ENCODE peak calls at places on chromosomes 13 and 19, in nine cellular contexts. D is fibroblast of lung, F is mammary epithelial cell, J is PC-3, B is IMR-90, V is PC-9, X is GM23338, R is OCI-LY7, H is neural progenitor cell. N is an unnamed sample. For H4K20me1, the result is how much of the 10 kb centered on the place peaks cover.

GRCh38 chr19:11208526-11209471 is 11.5 kb upstream of the KANK2 start:
- DNase-seq in D (no peak), F (no peak), J (no peak), B (no peak), V (no peak), X (no peak), R (no peak), H (no peak), N (no peak)

GRCh38 chr13:68047889-68048288 is 817.8 kb upstream of the PCDH9 start:
- DNase-seq in D (no peak), F (peak), J (peak), B (no peak), V (peak), X (peak), R (no peak), H (peak), N (no peak)

GRCh38 chr13:40585911-40586471 is 80.5 kb downstream of the FOXO1 start:
- DNase-seq in D (peak), F (peak), J (peak), B (no peak), V (peak), X (peak), R (no peak), H (no peak), N (no peak)

GRCh38 chr13:34372581-34372980 is 554.6 kb downstream of the RFC3 start:
- DNase-seq in D (no peak), F (peak), J (peak), B (no peak), V (no peak), X (peak), R (no peak), H (no peak), N (peak)

GRCh38 chr13:88857256-88857655 is 1186.1 kb downstream of the SLITRK5 start:
- DNase-seq in D (peak), F (no peak), J (no peak), B (no peak), V (no peak), X (no peak), R (no peak), H (no peak), N (no peak)

GRCh38 chr13:59247166-59247565 is 916.6 kb downstream of the DIAPH3 start:
- DNase-seq in D (no peak), F (no peak), J (no peak), B (no peak), V (no peak), X (no peak), R (no peak), H (no peak), N (no peak)

GRCh38 chr19:42201489-42202289 is 15.8 kb downstream of the DEDD2 start:
- DNase-seq in D (no peak), F (no peak), J (no peak), B (no peak), V (no peak), X (no peak), R (peak), H (no peak), N (no peak)

GRCh38 chr13:85091835-85092234 is 707.4 kb downstream of the SLITRK6 start:
- DNase-seq in D (no peak), F (no peak), J (no peak), B (no peak), V (no peak), X (no peak), R (no peak), H (no peak), N (peak)

GRCh38 chr13:47933688-47934011 is 67.4 kb downstream of the SUCLA2 start:
- DNase-seq in D (peak), F (peak), J (peak), B (peak), V (no peak), X (no peak), R (no peak), H (no peak), N (peak)

GRCh38 chr19:5089283-5089682 is 120.4 kb downstream of the KDM4B start:
- DNase-seq in D (no peak), F (no peak), J (no peak), B (no peak), V (no peak), X (no peak), R (no peak), H (no peak), N (no peak)

GRCh38 chr13:83827338-83827737 is 54.9 kb downstream of the SLITRK1 start:
- DNase-seq in D (no peak), F (peak), J (peak), B (no peak), V (no peak), X (no peak), R (no peak), H (no peak), N (no peak)

DNA sequence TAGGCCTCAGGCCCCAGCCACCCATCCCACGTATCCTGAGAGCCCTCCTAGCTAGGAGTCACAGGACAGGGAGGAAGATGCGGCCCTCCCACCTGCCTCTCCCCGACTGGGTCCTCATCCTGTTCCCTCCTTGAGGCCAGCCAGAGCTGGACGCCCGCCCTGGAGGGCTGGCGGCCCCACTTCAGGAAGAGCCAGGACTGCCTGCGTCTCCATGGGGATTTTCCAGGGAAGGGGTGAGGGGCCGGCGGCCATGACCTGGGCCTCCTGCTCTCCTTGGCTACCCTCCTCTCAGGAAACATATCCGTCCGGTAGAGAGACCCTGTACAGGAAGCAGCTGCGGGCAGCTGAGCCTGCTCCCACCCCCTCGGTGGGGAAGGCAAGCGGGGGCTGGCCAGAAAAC is 11.3 kb upstream of the PRKD2 start:
- DNase-seq in D (no peak), F (no peak), J (no peak), B (no peak), V (no peak), X (no peak), R (no peak), H (no peak), N (no peak)
- H4K20me1 ChIP-seq in D (under half), F (under half), J (under half), B (half or more), V (under half), X (under half), R (under half), H (half or more), N (half or more)

DNA sequence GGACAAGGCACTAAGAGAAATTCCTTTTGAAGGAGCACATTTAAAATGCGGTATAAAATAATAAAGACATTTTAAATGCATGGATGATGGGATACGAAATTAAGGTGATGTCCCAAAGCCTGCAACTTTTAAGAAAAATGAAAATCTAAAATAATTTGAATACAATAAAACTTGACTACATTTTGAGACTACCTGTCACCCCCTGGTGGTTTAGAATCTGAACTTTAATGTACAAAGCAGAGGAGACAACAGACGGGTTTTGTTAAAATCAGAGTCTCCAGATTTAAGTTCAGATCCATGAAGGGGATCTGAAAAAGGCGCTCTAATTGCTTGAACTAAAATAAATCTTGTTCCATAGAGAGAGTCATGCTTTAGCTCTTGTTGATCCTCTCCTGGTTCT is 1129.3 kb upstream of the PCDH20 start:
- DNase-seq in D (no peak), F (no peak), J (no peak), B (no peak), V (no peak), X (peak), R (no peak), H (no peak), N (no peak)
- TF ChIP-seq CTCF in D (peak), F (no peak), J (peak), B (no peak), V (peak), X (no peak), R (peak), H (no peak), N (no peak)

GRCh38 chr19:538641-539428 is 5.0 kb upstream of the GZMM start:
- DNase-seq in D (no peak), F (no peak), J (no peak), B (no peak), V (no peak), X (no peak), R (no peak), H (no peak), N (no peak)
- H4K20me1 ChIP-seq in D (under half), F (under half), J (under half), B (under half), V (under half), X (under half), R (under half), H (under half), N (half or more)

GRCh38 chr19:12681074-12681987 is at the start of gene DHPS:
- DNase-seq in D (peak), F (peak), J (peak), B (peak), V (peak), X (peak), R (peak), H (peak), N (peak)
- TF ChIP-seq CTCF in D (no peak), F (no peak), J (no peak), B (no peak), V (peak), X (no peak), R (peak), H (peak), N (no peak)

GRCh38 chr19:15257782-15258181 is 25.5 kb upstream of the EPHX3 start:
- DNase-seq in D (no peak), F (no peak), J (no peak), B (no peak), V (no peak), X (no peak), R (no peak), H (no peak), N (no peak)

GRCh38 chr19:15260939-15261338 is 28.7 kb upstream of the EPHX3 start:
- DNase-seq in D (no peak), F (no peak), J (peak), B (no peak), V (no peak), X (peak), R (no peak), H (peak), N (no peak)

GRCh38 chr19:15262011-15262410 is 29.8 kb upstream of the EPHX3 start:
- DNase-seq in D (no peak), F (no peak), J (no peak), B (no peak), V (no peak), X (no peak), R (no peak), H (no peak), N (no peak)

GRCh38 chr19:15256708-15257331 is 24.6 kb upstream of the EPHX3 start:
- DNase-seq in D (no peak), F (no peak), J (no peak), B (no peak), V (no peak), X (no peak), R (no peak), H (no peak), N (no peak)

DNA sequence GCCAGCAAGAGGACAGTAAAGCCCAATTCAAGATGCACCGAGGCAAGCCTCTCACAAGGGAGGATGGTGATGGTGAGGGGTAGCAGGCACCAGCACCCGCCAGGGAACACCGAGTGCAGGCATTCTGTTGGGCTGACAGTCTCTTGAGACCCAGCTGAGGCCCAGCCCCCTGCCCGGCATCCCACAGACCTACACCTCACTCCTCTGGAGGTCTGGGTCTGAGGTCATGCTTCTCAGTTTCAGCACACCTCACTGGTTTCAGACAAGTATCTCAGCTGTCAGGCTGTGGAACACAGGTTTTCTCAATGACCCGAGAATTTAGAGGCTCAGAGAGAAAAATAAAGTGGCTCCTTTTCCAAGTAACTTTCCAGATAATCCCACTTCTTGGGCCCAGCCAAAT is 27.7 kb upstream of the EPHX3 start:
- DNase-seq in D (no peak), F (no peak), J (no peak), B (no peak), V (no peak), X (no peak), R (no peak), H (no peak), N (no peak)
- H4K20me1 ChIP-seq in D (under half), F (under half), J (under half), B (half or more), V (half or more), X (under half), R (under half), H (half or more), N (half or more)

DNA sequence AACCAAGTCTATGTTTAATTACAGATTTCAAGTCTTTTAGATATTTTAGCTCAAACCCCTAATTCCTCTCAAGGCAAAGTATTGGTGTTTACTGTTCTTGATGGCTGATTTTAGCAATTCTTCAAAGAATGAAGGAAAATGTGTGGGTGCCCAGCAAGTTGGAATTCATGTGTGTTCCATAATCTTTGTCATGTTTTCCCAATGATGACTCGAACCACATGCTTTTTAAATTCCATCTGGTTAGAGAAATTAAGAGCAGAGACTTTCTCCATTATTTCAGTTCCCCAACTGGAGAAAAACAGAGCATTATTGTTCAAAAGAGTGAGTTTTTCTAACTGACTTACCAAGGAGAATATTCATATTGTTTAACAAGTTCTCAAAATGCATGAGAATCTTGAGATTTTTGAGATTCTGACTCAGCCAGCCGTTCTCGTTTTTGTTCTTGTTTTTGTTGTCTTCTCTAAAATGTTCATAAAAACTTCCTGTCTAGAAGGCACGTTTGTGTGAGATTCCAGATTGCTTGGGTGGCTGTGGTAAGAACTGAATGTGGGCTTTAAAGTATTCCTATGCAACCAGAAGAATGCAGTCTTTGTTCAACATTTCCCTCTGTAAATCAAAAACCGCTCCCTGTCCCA is 404.7 kb downstream of the IRS2 start:
- DNase-seq in D (peak), F (peak), J (no peak), B (peak), V (no peak), X (no peak), R (no peak), H (no peak), N (peak)
- TF ChIP-seq CTCF in D (no peak), F (no peak), J (no peak), B (no peak), V (no peak), X (no peak), R (no peak), H (no peak), N (no peak)

DNA sequence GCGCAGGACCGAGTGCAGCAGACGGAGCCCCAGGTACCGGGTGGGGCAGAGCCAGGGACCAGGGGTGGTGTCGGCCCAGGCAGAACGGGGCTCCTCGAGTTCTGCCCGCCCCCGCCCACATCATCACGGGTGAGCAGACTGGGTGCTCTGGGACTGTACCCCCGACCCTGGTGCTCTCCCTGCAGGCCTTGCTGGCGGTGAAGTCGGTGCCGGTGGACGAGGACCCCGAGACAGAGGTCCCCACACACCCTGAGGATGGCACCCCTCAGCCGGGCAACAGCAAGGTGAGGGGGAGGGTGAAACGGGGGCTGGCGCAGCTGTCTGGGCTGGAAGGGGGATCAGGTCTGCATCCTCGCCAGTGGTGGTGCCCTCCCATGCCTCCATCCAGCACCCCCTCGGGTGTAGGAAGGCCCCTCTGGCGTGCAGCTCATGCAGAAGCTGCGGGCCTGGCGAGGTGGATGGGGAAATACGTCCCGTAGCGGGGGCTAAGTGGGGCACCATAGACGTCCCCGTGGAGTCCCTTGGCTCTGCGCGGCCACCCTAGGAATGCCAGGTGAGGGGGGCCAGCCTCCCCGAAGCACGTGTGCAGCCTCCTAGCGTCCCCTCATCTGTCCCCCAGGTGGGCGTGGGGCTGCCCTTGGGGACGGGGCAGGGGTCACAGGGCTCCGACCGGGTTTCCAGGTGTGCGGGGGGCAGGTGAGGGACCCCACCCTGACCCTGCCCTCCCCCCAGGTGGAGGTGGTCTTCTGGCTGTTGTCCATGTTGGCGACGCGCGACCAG is 6.4 kb downstream of the APC2 start:
- DNase-seq in D (no peak), F (no peak), J (no peak), B (no peak), V (no peak), X (peak), R (no peak), H (no peak), N (no peak)
- H4K20me1 ChIP-seq in D (under half), F (under half), J (under half), B (under half), V (under half), X (under half), R (under half), H (half or more), N (under half)

DNA sequence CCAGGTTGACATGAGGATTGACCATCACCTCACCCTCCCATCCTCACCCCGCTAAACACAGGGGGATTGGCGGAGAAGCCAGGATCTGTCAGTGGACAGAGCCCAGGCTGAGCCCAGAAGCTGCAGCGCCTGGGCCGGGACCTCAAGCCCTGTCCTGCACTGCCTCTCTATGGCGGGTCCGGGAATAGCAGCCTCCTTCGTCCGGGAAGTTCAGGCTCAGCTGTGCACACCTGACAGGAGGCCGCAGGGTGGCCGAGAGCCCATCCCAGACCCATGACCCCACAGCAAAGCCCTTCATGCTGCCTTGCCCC is 67.8 kb downstream of the SPACA7 start:
- DNase-seq in D (peak), F (peak), J (peak), B (peak), V (peak), X (peak), R (peak), H (peak), N (peak)
- TF ChIP-seq CTCF in D (peak), F (peak), J (peak), B (peak), V (peak), X (peak), R (peak), H (peak), N (peak)

GRCh38 chr19:2226840-2227360 is 9.2 kb downstream of the PLEKHJ1 start:
- DNase-seq in D (no peak), F (no peak), J (no peak), B (no peak), V (no peak), X (no peak), R (no peak), H (no peak), N (no peak)

GRCh38 chr19:2227415-2228156 is 8.5 kb downstream of the PLEKHJ1 start:
- DNase-seq in D (no peak), F (no peak), J (no peak), B (no peak), V (no peak), X (peak), R (peak), H (no peak), N (no peak)

GRCh38 chr19:2225415-2226050 is 10.6 kb downstream of the PLEKHJ1 start:
- DNase-seq in D (no peak), F (no peak), J (no peak), B (no peak), V (no peak), X (no peak), R (no peak), H (no peak), N (no peak)

GRCh38 chr19:2224754-2225349 is 11.3 kb downstream of the PLEKHJ1 start:
- DNase-seq in D (no peak), F (no peak), J (no peak), B (no peak), V (no peak), X (no peak), R (no peak), H (no peak), N (no peak)

GRCh38 chr19:2226051-2226839 is 9.9 kb downstream of the PLEKHJ1 start:
- DNase-seq in D (no peak), F (no peak), J (no peak), B (no peak), V (no peak), X (no peak), R (no peak), H (no peak), N (no peak)
- H4K20me1 ChIP-seq in D (under half), F (under half), J (under half), B (under half), V (under half), X (under half), R (under half), H (under half), N (under half)

DNA sequence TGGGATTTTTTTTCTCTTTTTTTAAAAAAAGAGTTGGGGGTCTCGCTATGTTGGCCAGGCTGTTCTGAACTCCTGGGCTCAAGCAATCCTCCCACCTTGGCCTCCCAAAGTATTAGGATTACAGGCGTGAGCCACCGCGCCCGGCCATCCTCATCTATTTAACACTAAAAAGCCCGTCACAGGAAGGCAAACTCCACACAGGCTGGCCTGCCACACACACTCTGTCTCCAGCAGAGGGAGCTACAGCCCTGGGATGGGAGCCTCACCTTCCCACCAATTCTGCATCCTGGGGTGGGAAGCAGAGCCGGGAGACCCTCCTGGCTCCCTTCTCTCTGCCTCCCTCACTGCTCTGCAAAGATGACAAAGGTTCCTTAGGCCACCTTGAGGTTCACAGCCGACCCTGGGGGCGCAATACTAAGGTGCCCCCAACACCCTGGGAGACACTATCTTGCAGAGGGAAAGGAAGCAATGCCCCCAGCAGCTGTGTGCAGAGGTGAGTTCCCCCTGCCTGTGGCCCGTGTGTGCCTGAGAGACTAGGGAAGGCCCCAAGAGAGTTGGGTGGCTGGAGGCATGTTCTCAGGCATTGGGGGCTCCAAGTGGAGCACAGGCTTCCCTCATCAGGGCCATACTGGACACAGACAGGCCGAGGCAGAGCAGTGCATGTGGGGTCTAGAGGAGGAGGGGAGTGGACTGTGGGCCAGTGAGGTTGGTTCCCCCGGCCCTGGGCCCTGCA is 27.4 kb upstream of the TIMM44 start:
- DNase-seq in D (peak), F (no peak), J (peak), B (peak), V (no peak), X (peak), R (peak), H (peak), N (no peak)
- TF ChIP-seq CTCF in D (peak), F (peak), J (peak), B (peak), V (peak), X (peak), R (peak), H (peak), N (peak)

N was measured in astrocyte.